ENCODE peak calls at places on chromosomes 3 and 15, in four cellular contexts. M, Q, D and V are unnamed samples.

GRCh38 chr15:66128116-66128715 is 125.3 kb downstream of the MEGF11 start:
- DNase-seq in D (no peak), Q (no peak), M (no peak), V (no peak)

GRCh38 chr3:189233225-189233858 is 61.6 kb downstream of the TPRG1 start:
- DNase-seq in D (peak), Q (peak), M (no peak), V (peak)

GRCh38 chr15:25173241-25174028 is 218.6 kb downstream of the SNRPN start:
- DNase-seq in M (no peak), D (no peak), Q (no peak), V (no peak)

GRCh38 chr3:16290007-16290826 is 25.2 kb downstream of the OXNAD1 start:
- DNase-seq in M (peak), D (peak), Q (peak), V (peak)

GRCh38 chr3:141308588-141309218 is 59.6 kb upstream of the ZBTB38 start:
- DNase-seq in Q (peak), M (no peak), D (peak), V (peak)

GRCh38 chr3:15071699-15072098 is 6.6 kb upstream of the MRPS25 start:
- DNase-seq in M (no peak), Q (no peak), D (no peak), V (no peak)

GRCh38 chr3:125212096-125212508 is 446 bp downstream of the SLC12A8 start:
- DNase-seq in M (no peak), D (no peak), Q (no peak), V (peak)

GRCh38 chr3:197186887-197187588 is 111.4 kb downstream of the DLG1 start:
- DNase-seq in D (peak), Q (peak), M (no peak), V (peak)

GRCh38 chr15:31344824-31345605 is 18.4 kb downstream of the KLF13 start:
- DNase-seq in Q (no peak), D (no peak), M (no peak), V (no peak)

GRCh38 chr3:40143283-40144090 is 166.0 kb upstream of the EIF1B start:
- DNase-seq in M (no peak), D (no peak), Q (no peak), V (no peak)

GRCh38 chr15:48253186-48253585 is 47.1 kb downstream of the SLC12A1 start:
- DNase-seq in D (no peak), Q (no peak), M (no peak), V (no peak)